ENCODE peak calls at places on chromosomes 12 and 14, in eight cellular contexts. C is HepG2, O is A549, U is uterus, Q is transverse colon, K is stomach, E is tibial nerve, H is IMR-90. X is an unnamed sample.
A peak's percentile ranks its signal among the peaks of the same experiment; 100 is the strongest.

GRCh38 chr14:32507029-32507984 is 178.2 kb downstream of the AKAP6 start:
- DNase-seq in Q (no peak), U (no peak), O (peak; percentile 7), H (peak; percentile 90), K (no peak), E (no peak), C (no peak), X (no peak)

GRCh38 chr12:27549231-27549800 is 25.3 kb downstream of the PPFIBP1 start:
- DNase-seq in Q (no peak), O (peak; percentile 34), H (peak; percentile 87), K (no peak), E (no peak), C (peak; percentile 52), U (no peak), X (no peak)

GRCh38 chr12:105581420-105581819 is 250.9 kb downstream of the C12orf75 start:
- DNase-seq in E (no peak), C (no peak), O (no peak), Q (no peak), U (no peak), K (no peak), H (no peak), X (no peak)

GRCh38 chr12:75658826-75659823 is 147.7 kb upstream of the KRR1 start:
- DNase-seq in O (no peak), Q (no peak), E (no peak), C (no peak), K (no peak), U (peak; percentile 57), H (peak; percentile 86), X (no peak)

GRCh38 chr14:65156568-65157366 is 54.5 kb upstream of the MAX start:
- DNase-seq in E (peak; percentile 53), C (no peak), H (peak; percentile 78), Q (peak; percentile 19), U (peak; percentile 65), K (no peak), O (no peak), X (peak; percentile 86)

GRCh38 chr14:101435546-101435945 is 125.7 kb upstream of the DIO3 start:
- DNase-seq in K (no peak), C (no peak), E (no peak), O (no peak), H (no peak), Q (no peak), U (no peak), X (no peak)

GRCh38 chr12:13177373-13177772 is 19.2 kb upstream of the EMP1 start:
- DNase-seq in U (no peak), E (no peak), H (no peak), O (no peak), Q (no peak), K (no peak), C (no peak), X (no peak)

GRCh38 chr12:104743181-104743580 is 214.9 kb downstream of the SLC41A2 start:
- DNase-seq in E (no peak), H (no peak), U (no peak), Q (no peak), K (no peak), C (no peak), O (no peak), X (no peak)

GRCh38 chr14:67580336-67581230 is 19.5 kb downstream of the PIGH start:
- DNase-seq in H (no peak), K (no peak), E (no peak), C (no peak), Q (no peak), U (no peak), O (no peak), X (peak; percentile 76)

GRCh38 chr12:46300906-46301305 is 32.1 kb upstream of the SLC38A1 start:
- DNase-seq in O (no peak), H (peak; percentile 27), C (no peak), E (peak; percentile 9), U (no peak), K (no peak), Q (no peak), X (no peak)

GRCh38 chr12:109962388-109962787 is 33.8 kb downstream of the GIT2 start:
- DNase-seq in C (no peak), E (no peak), K (no peak), H (no peak), Q (no peak), U (no peak), O (no peak), X (no peak)

DNA sequence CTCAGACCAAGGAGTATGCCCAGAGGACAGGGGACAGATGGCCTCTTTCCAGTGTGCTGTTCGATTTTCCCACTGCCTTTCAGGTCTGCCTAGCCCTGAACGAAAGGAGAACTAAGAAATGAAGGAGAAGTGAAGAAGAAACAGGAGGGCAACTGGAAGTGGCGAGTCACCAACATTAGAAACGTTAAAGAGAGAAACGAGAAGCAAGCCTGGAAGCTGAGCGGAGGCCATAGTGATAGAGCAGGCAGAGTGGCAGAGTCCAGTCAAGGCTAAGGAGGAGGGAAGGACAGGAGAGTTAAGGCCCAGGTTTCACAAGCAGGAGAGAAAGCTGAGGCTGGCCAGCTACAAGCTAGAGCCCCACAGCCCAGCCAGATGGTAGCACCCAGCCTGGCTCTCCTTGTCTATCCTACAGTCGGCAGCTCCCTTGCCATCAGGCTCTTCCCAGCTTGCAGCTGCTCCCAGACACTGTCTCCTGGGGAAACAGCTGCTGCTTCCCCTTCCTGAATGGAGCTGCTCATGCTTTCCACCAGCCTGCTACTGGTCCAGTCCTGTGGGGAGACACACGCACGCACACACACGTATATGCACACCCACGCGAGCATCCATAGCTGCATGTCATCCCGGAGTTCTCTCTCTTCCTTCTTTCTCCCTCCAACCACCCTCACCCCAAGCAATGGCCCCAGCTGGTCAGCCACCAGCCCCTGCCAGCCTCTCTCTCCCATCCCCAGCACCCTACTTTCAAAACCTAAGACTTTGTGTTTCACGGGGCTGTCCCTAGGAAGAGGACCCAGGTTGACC is 139.7 kb upstream of the CCND2 start:
- DNase-seq in C (no peak), K (no peak), O (no peak), Q (no peak), H (no peak), U (no peak), E (no peak), X (no peak)
- H3K4me3 ChIP-seq in C (no peak overlapping the region), K (no peak overlapping the region), O (no peak overlapping the region), Q (no peak overlapping the region), H (no peak overlapping the region), U (no peak overlapping the region), E (no peak overlapping the region), X (no peak overlapping the region)

GRCh38 chr12:62930546-62931425 is 4.2 kb downstream of the PPM1H start:
- DNase-seq in C (no peak), K (no peak), H (peak; percentile 4), U (no peak), Q (no peak), O (no peak), E (no peak), X (no peak)

GRCh38 chr12:62933220-62933870 is 1.6 kb downstream of the PPM1H start:
- DNase-seq in E (no peak), O (peak; percentile 72), K (peak; percentile 45), H (no peak), U (no peak), Q (peak; percentile 22), C (peak; percentile 52), X (no peak)

GRCh38 chr12:62933871-62934798 is 815 bp downstream of the PPM1H start:
- DNase-seq in E (no peak), K (peak; percentile 52), H (peak; percentile 4), O (peak; percentile 48), C (no peak), Q (peak; percentile 35), U (no peak), X (no peak)

GRCh38 chr12:62931481-62931880 is 3.5 kb downstream of the PPM1H start:
- DNase-seq in Q (no peak), K (no peak), C (no peak), E (no peak), H (no peak), U (no peak), O (no peak), X (no peak)

DNA sequence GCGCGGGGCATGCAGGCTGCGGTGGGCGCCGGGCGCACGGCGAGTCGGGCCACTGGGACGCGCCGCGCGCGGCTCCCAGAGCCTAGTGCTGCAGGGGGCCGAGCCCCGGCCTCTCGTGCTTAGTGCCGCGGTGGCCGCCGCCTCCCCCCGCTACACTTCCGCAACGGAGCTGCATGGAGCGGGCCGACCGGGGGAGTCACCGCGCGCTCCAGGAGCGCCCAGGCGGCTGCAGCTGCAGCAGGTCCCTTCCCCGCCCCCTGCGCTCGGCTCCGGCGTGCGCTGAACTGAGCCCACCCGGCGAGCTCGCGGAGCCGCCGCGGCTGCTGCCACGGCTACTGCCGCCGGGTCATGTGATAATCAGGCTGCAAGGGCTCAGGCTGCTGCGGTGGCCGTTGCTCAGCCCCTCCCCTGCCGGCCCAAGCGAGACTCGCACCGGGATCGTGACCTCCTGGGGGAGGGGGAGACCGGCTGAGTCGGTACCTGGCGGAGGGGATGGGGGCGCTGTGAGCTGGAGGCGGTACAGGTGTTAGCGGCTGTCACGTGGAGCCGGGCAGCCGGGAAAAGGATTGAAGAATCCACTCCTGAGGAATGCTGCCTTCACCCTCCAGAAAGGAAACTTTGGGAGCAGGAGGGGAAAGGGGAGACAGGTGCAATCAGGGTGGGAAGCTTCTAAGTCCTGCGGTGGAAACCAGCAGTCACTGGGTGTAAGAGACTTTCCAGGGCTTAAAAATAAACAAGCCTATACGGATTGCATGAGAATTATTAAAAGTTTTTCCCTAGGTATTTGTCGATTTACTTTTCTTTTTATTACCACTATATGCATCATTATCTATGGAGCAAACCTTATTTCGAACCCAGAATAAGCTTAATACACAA is at the start of gene PPM1H:
- DNase-seq in O (peak; percentile 96), H (peak; percentile 11), K (peak; percentile 90), Q (peak; percentile 82), C (peak; percentile 86), U (peak; percentile 38), E (no peak), X (peak; percentile 86)
- TF ChIP-seq POLR2A in O (peak; percentile 87), H (no peak), K (no peak), Q (no peak), C (peak; percentile 91), U (no peak), E (no peak), X (no peak)

GRCh38 chr14:33957299-33957698 is 6.4 kb upstream of the EGLN3 start:
- DNase-seq in O (no peak), Q (no peak), H (no peak), K (no peak), U (no peak), E (no peak), C (no peak), X (no peak)
- TF ChIP-seq CTCF in O (no peak), Q (no peak), H (no peak), K (no peak), U (no peak), E (no peak), C (peak; percentile 61), X (no peak)

DNA sequence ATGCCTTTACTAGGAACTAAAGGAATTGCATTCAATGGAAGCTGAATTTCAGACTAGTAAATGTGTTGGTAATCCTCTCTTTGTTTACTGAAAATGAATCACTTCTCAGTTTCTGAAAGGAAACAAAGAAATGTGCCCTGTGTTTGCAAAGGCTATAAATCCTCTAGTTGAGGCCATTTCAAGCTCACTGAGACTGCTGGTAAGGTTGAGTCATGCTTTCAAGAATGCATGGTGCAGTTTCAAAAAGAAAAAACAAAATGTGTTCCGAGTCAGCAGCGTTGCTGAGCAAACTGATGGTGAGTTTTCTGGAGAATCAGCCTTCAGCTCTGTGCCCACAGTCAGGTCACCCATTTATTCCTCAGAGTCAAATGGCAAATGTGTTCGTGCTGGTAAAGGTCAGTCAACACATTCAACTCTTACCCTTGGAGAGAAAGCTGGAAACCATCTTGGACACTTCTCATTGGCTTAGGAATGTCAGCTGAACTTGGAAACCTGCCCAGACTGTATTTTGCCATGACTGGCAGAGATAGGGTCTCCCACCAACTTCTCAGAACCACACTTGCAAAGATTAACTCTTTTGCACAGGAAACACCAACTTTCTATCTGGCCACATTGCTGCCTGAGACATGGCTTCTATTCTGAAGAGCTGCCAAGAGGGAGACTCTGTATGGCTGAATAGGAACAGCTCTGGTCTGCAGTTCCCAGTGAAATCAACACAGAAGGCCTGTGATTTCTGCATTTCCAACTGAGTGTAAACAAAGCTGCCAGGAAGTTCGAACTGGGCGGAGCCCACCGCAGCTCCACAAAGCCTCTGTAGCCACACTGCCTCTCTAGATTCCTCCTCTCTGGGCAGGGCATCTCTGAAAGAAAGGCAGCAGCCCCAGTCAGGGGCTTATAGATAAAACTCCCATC is 484.4 kb downstream of the ATP23 start:
- DNase-seq in H (peak; percentile 94), K (peak; percentile 46), Q (peak; percentile 31), U (no peak), E (no peak), O (peak; percentile 76), C (peak; percentile 37), X (peak; percentile 22)
- H3K4me3 ChIP-seq in H (peak overlapping the region; percentile 8), K (no peak overlapping the region), Q (no peak overlapping the region), U (no peak overlapping the region), E (no peak overlapping the region), O (no peak overlapping the region), C (peak overlapping the region; percentile 26), X (no peak overlapping the region)